ENCODE peak calls at places on chromosomes 2 and 18, in six cellular contexts. S is activated T-cell treated with anti-CD3 and anti-CD28 coated beads, Interleukin-2, amount 50 U/mL, for 72 hours; M is NCI-H526; A is NCI-H510A treated with DMSO at 0.1 percent for 48 hours; O is lung; H is stimulated activated CD4-positive, alpha-beta T cell treated with anti-CD3 and anti-CD28 coated beads, Interleukin-12 subunit alpha, Interleukin-12 subunit beta, amount 100 ng/mL, for 4 hours. X is an unnamed sample.

GRCh38 chr2:216857131-216857550 is 2.7 kb downstream of the TNP1 start:
- DNase-seq in S (peak), M (no peak), A (peak), O (no peak), H (no peak), X (no peak)

GRCh38 chr2:43443317-43443716 is 152.5 kb downstream of the THADA start:
- DNase-seq in S (no peak), M (no peak), A (no peak), O (no peak), H (no peak), X (no peak)

GRCh38 chr2:48253301-48253700 is 276.7 kb upstream of the STON1 start:
- DNase-seq in S (no peak), M (no peak), A (no peak), O (no peak), H (no peak), X (no peak)

GRCh38 chr18:27994571-27994970 is 182.4 kb downstream of the CDH2 start:
- DNase-seq in S (no peak), M (no peak), A (no peak), O (no peak), H (no peak), X (no peak)

GRCh38 chr2:188330316-188331053 is 38.8 kb downstream of the GULP1 start:
- DNase-seq in S (no peak), M (no peak), A (no peak), O (no peak), H (no peak), X (no peak)

GRCh38 chr2:77156599-77156998 is 365.6 kb downstream of the LRRTM4 start:
- DNase-seq in S (no peak), M (no peak), A (no peak), O (no peak), H (no peak), X (no peak)

GRCh38 chr2:200077210-200077650 is 121.8 kb downstream of the MAIP1 start:
- DNase-seq in S (no peak), M (no peak), A (peak), O (no peak), H (no peak), X (no peak)

GRCh38 chr2:163255086-163255485 is 416.5 kb upstream of the KCNH7 start:
- DNase-seq in S (no peak), M (no peak), A (no peak), O (no peak), H (no peak), X (no peak)

GRCh38 chr2:234611209-234611608 is 114.3 kb upstream of the ARL4C start:
- DNase-seq in S (no peak), M (no peak), A (no peak), O (no peak), H (no peak), X (no peak)

GRCh38 chr2:119367472-119368099 is 809 bp downstream of the DBI start:
- DNase-seq in S (peak), M (no peak), A (peak), O (peak), H (peak), X (peak)

GRCh38 chr18:43247944-43248343 is 29.3 kb downstream of the SYT4 start:
- DNase-seq in S (no peak), M (no peak), A (no peak), O (no peak), H (no peak), X (no peak)

GRCh38 chr2:170816499-170817246 is at the start of gene GAD1:
- DNase-seq in S (peak), M (peak), A (peak), O (peak), H (peak), X (peak)